ENCODE peak calls at places on chromosomes 6 and 20, in six cellular contexts. P, N, F, A, Q and V are unnamed samples.

GRCh38 chr6:94254689-94255088 is 835.3 kb upstream of the EPHA7 start:
- DNase-seq in P (no peak), N (no peak), F (no peak), A (no peak), Q (no peak), V (no peak)

GRCh38 chr6:123321020-123321419 is 315.7 kb downstream of the TRDN start:
- DNase-seq in P (no peak), N (no peak), F (no peak), A (no peak), Q (no peak), V (no peak)

GRCh38 chr6:332671-333070 is 40.4 kb downstream of the DUSP22 start:
- DNase-seq in P (no peak), N (no peak), F (no peak), A (no peak), Q (no peak), V (no peak)

GRCh38 chr20:50589548-50590347 is 79.6 kb downstream of the PTPN1 start:
- DNase-seq in P (no peak), N (no peak), F (no peak), A (no peak), Q (no peak), V (no peak)

GRCh38 chr6:26125015-26125690 is 37.9 kb downstream of the HFE start:
- DNase-seq in P (peak; percentile 32), N (no peak), F (no peak), A (peak; percentile 74), Q (no peak), V (no peak)

GRCh38 chr20:57600324-57601210 is 19.7 kb downstream of the ZBP1 start:
- DNase-seq in P (no peak), N (no peak), F (no peak), A (no peak), Q (no peak), V (no peak)

GRCh38 chr20:18001131-18001921 is 32.5 kb downstream of the MGME1 start:
- DNase-seq in P (no peak), N (no peak), F (peak; percentile 46), A (no peak), Q (no peak), V (no peak)

GRCh38 chr20:34516874-34517542 is 786 bp downstream of the DYNLRB1 start:
- DNase-seq in P (peak; percentile 36), N (peak; percentile 21), F (peak; percentile 19), A (peak; percentile 48), Q (no peak), V (peak; percentile 28)

GRCh38 chr6:4776493-4776966 is 326 bp downstream of the CDYL start:
- DNase-seq in P (no peak), N (peak; percentile 61), F (no peak), A (peak; percentile 66), Q (no peak), V (peak; percentile 68)

GRCh38 chr6:170150590-170150945 is 140.3 kb downstream of the DLL1 start:
- DNase-seq in P (no peak), N (no peak), F (no peak), A (no peak), Q (no peak), V (no peak)

GRCh38 chr20:53930651-53931504 is 139.5 kb downstream of the BCAS1 start:
- DNase-seq in P (no peak), N (no peak), F (peak; percentile 58), A (peak; percentile 26), Q (peak; percentile 5), V (no peak)

GRCh38 chr20:43409041-43409913 is 48.4 kb upstream of the SRSF6 start:
- DNase-seq in P (no peak), N (no peak), F (peak; percentile 31), A (peak; percentile 40), Q (no peak), V (peak; percentile 62)

GRCh38 chr20:58461104-58461503 is 54.1 kb downstream of the APCDD1L start:
- DNase-seq in P (no peak), N (no peak), F (no peak), A (no peak), Q (no peak), V (no peak)

GRCh38 chr6:11423072-11423471 is 114.5 kb upstream of the TMEM170B start:
- DNase-seq in P (no peak), N (no peak), F (no peak), A (no peak), Q (no peak), V (no peak)

GRCh38 chr6:113363866-113364265 is 493.3 kb upstream of the MARCKS start:
- DNase-seq in P (no peak), N (no peak), F (no peak), A (no peak), Q (no peak), V (no peak)

GRCh38 chr6:131914967-131915751 is 36.0 kb downstream of the CCN2 start:
- DNase-seq in P (peak; percentile 8), N (peak; percentile 66), F (peak; percentile 56), A (peak; percentile 79), Q (peak; percentile 69), V (peak; percentile 58)